ENCODE peak calls at places on chromosomes 7 and 10, in four cellular contexts. M is BE2C; X is CD8-positive, alpha-beta T cell; E is neuronal stem cell. D is an unnamed sample.

GRCh38 chr7:122302826-122303521 is 1.6 kb downstream of the FEZF1 start:
- DNase-seq in M (no peak), E (no peak), X (no peak), D (no peak)

GRCh38 chr10:70493660-70494234 is 15.2 kb downstream of the PALD1 start:
- DNase-seq in X (no peak), E (no peak), M (no peak), D (no peak)

GRCh38 chr7:66627876-66628360 is 763 bp upstream of the KCTD7 start:
- DNase-seq in M (no peak), E (no peak), X (peak), D (no peak)

GRCh38 chr10:55351431-55351830 is 550.4 kb upstream of the PCDH15 start:
- DNase-seq in M (no peak), E (no peak), X (no peak), D (no peak)

GRCh38 chr7:73623798-73624668 is at the start of gene MLXIPL:
- DNase-seq in X (peak), E (peak), M (peak), D (peak)

GRCh38 chr10:15719062-15719898 is 442 bp downstream of the ITGA8 start:
- DNase-seq in E (peak), X (no peak), M (peak), D (peak)

GRCh38 chr10:124145109-124145860 is 51.9 kb upstream of the CHST15 start:
- DNase-seq in X (no peak), E (no peak), M (no peak), D (peak)

GRCh38 chr10:71486465-71487114 is 89.9 kb downstream of the CDH23 start:
- DNase-seq in E (peak), X (peak), M (peak), D (peak)

GRCh38 chr7:151595702-151596340 is 76.1 kb upstream of the RHEB start:
- DNase-seq in E (no peak), M (no peak), X (no peak), D (no peak)

GRCh38 chr7:84043661-84044191 is 150.9 kb downstream of the SEMA3A start:
- DNase-seq in E (no peak), X (no peak), M (no peak), D (peak)

GRCh38 chr10:4344544-4344994 is 481.4 kb upstream of the AKR1E2 start:
- DNase-seq in X (no peak), M (no peak), E (no peak), D (peak)

GRCh38 chr7:108614903-108615302 is 45.2 kb downstream of the DNAJB9 start:
- DNase-seq in X (no peak), M (no peak), E (no peak), D (no peak)

GRCh38 chr7:35753761-35754603 is 46.9 kb upstream of the SEPTIN7 start:
- DNase-seq in E (no peak), M (peak), X (no peak), D (no peak)

GRCh38 chr7:46286346-46286745 is 365.3 kb upstream of the IGFBP3 start:
- DNase-seq in M (no peak), E (no peak), X (no peak), D (no peak)

GRCh38 chr10:114525368-114525949 is 121.2 kb upstream of the AFAP1L2 start:
- DNase-seq in X (peak), M (no peak), E (no peak), D (no peak)

GRCh38 chr10:48431871-48432270 is 125.4 kb downstream of the MAPK8 start:
- DNase-seq in M (no peak), E (no peak), X (no peak), D (no peak)

GRCh38 chr10:49610015-49610734 is at the start of gene SLC18A3:
- DNase-seq in M (peak), E (no peak), X (no peak), D (no peak)

GRCh38 chr7:134910214-134910890 is 76.0 kb upstream of the AGBL3 start:
- DNase-seq in X (no peak), M (no peak), E (no peak), D (no peak)

GRCh38 chr10:35950221-35950620 is 308.1 kb upstream of the FZD8 start:
- DNase-seq in X (no peak), M (no peak), E (no peak), D (no peak)

GRCh38 chr10:32692174-32692573 is 246.2 kb downstream of the CCDC7 start:
- DNase-seq in X (no peak), E (no peak), M (no peak), D (peak)

GRCh38 chr7:24979470-24979862 is 512 bp downstream of the OSBPL3 start:
- DNase-seq in E (peak), M (peak), X (peak), D (peak)

GRCh38 chr10:127196227-127196954 is at the start of gene INSYN2A:
- DNase-seq in X (no peak), E (peak), M (peak), D (peak)

GRCh38 chr10:109998513-109998912 is 9.3 kb upstream of the ADD3 start:
- DNase-seq in M (no peak), E (no peak), X (no peak), D (no peak)

GRCh38 chr10:49743464-49744075 is 18.6 kb downstream of the OGDHL start:
- DNase-seq in E (no peak), X (no peak), M (no peak), D (no peak)

GRCh38 chr7:140049339-140050024 is 13.3 kb downstream of the PARP12 start:
- DNase-seq in X (no peak), E (no peak), M (no peak), D (no peak)

GRCh38 chr10:85916999-85917573 is 449.5 kb downstream of the GRID1 start:
- DNase-seq in E (no peak), X (no peak), M (peak), D (no peak)

GRCh38 chr10:131059881-131060280 is 251.6 kb downstream of the TCERG1L start:
- DNase-seq in M (no peak), E (no peak), X (no peak), D (no peak)

GRCh38 chr10:91022390-91022789 is 101.5 kb upstream of the ANKRD1 start:
- DNase-seq in E (no peak), M (no peak), X (no peak), D (no peak)

GRCh38 chr7:36343548-36343947 is 46.1 kb upstream of the ANLN start:
- DNase-seq in M (no peak), E (no peak), X (no peak), D (no peak)

GRCh38 chr10:69232252-69232651 is 12.1 kb downstream of the HKDC1 start:
- DNase-seq in E (no peak), X (no peak), M (no peak), D (peak)

DNA sequence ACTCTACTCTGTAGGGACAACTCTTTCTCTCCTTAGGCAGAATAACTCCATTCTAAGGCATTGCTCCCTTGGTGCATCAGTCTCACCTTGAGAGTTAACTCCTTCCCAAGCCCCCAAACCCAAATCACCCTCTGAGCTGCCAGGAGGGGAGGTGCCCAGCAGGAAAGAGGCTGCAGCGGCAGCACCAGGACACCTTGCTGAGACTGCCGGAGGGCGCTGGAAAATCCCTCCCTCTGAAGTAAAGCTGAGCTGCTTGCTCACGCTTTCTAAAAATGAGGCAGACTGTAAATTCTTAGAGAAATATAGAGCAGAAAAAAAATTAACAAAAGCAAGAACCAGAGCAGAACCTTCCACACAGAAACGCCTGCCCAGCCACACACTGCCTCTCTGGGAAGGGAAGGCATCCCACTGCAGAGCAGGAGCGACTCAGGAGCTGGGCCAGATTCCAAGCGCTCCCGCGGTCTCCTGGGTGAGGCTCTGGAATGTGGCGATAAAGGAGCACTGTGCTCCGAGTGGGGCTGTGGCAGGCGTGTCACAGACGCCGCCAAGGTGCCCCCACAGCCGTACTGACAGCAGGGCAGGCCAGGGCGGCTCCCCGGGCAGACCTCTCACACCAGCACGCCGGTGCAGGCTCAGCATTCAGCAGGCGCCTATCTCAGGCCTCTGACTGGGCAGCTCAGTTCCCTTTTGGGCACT is 202.1 kb downstream of the TNS3 start:
- DNase-seq in X (no peak), E (peak), M (peak), D (peak)
- H3K4me3 ChIP-seq in X (no peak), E (no peak), M (no peak), D (no peak)

GRCh38 chr7:192701-193536 is 548 bp downstream of the FAM20C start:
- DNase-seq in X (no peak), M (no peak), E (no peak), D (peak)
- H3K4me3 ChIP-seq in X (no peak), M (no peak), E (peak), D (peak)

DNA sequence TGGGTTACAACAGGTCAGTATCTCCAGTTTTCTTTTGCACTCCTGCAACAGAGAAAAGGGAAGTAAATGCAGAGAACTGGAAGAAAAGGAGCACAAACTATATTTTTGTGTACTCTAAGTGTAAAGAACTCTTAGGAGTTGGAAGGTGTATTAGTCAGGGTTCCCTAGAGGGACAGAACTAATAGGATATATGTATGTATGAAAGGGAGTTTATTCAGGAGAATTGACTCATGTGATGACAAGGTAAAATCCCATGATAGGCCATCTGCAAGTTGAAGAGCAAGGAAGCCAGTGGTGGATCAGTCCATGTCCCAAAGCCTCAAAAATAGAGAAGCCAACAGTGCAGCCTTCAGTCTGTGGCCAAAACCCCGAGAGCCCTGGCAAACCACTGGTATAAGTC is 22.6 kb upstream of the RAB18 start:
- DNase-seq in E (no peak), X (no peak), M (no peak), D (no peak)
- H3K4me3 ChIP-seq in E (no peak), X (no peak), M (no peak), D (no peak)

DNA sequence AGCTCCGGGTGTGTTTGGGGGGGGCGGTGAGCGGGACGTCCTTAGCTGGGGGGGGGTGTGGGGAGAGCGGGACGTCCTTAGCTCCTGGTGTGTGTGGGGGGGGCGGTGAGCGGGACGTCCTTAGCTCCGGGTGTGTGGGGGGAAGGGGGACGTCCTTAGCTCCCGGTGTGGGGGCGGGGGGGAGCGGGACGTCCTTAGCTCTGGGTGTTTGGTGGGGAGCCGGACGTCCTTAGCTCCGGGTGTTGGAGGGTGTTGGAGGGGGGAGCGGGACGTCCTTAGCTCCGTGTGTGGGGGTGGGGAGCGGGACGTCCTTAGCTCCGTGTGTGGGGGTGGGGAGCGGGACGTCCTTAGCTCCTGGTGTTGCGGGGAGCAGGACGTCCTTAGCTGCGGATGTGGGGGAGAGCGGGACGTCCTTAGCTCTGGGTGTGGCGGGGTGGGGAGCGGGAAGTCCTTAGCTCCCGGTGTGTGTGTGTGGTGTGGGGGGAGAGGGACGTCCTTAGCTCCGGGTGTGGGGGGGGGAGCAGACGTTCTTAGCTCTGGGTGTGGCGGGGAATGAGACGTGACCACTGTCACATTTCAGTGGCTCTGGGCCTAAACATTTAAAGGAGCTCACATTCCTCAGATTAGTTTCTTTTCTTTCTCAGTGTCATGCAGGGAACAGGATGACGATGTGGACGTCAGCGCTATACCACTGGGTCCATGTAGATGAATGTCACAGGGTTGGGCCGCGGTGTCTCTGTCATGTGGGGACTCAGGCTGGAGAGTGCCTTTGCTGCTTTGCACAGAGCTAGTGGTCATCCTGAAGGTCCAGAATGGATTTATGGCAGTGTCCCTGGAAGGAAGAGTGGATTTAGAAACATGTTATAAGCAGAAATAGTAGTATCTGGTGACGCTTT is 7.5 kb downstream of the DYNC2I1 start:
- DNase-seq in M (peak), X (peak), E (no peak), D (peak)
- H3K4me3 ChIP-seq in M (peak), X (peak), E (no peak), D (peak)

DNA sequence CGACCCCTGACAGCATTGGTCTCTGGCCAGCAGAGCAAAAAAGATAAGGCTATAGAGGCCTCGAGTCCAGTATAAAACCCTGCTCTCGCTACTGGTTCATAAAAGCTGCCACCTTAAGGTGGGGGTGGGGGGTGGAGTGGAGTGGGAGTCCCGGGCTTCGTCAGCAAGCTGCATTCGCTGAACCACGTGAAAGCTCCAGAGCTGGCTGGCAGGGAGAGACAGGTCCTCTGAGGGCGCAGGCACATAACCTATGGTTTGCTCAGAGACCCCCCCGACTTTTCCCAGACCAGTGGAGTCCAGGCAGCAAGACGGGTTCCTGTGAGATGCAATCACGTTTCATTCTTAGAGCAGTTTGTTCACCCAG is 1.4 kb downstream of the KAZALD1 start:
- DNase-seq in X (no peak), E (no peak), M (peak), D (no peak)
- H3K4me3 ChIP-seq in X (no peak), E (peak), M (peak), D (peak)

GRCh38 chr7:50303082-50303893 is 1.2 kb upstream of the IKZF1 start:
- DNase-seq in M (no peak), X (no peak), E (no peak), D (no peak)
- H3K4me3 ChIP-seq in M (no peak), X (peak), E (peak), D (no peak)

GRCh38 chr10:126041804-126042231 is 145.5 kb downstream of the FANK1 start:
- DNase-seq in X (peak), M (peak), E (peak), D (peak)
- H3K4me3 ChIP-seq in X (no peak), M (no peak), E (no peak), D (no peak)